ENCODE peak calls at places on chromosomes 4 and X, in ten cellular contexts. One of them, this sample, is unnamed.

GRCh38 chr4:38896940-38897339 is 29.3 kb downstream of the FAM114A1 start:
- DNase-seq in endodermal cell: no peak
- DNase-seq in non-pigmented ciliary epithelial cell: no peak
- DNase-seq in iris pigment epithelial cell: peak; percentile 36
- DNase-seq in endothelial cell: no peak
- DNase-seq in gastrocnemius medialis: no peak
- DNase-seq in KBM-7: no peak
- DNase-seq in MCF 10A: no peak
- DNase-seq in stimulated activated CD8-positive, alpha-beta memory T cell treated with anti-CD3 and anti-CD28 coated beads, Interleukin-7, amount 100 ng/mL, for 4 hours: no peak
- DNase-seq in NCI-H510A: no peak
- DNase-seq in this sample: no peak

GRCh38 chr4:766152-766515 is 59.8 kb downstream of the CPLX1 start:
- DNase-seq in endodermal cell: no peak
- DNase-seq in non-pigmented ciliary epithelial cell: no peak
- DNase-seq in iris pigment epithelial cell: peak; percentile 74
- DNase-seq in endothelial cell: no peak
- DNase-seq in gastrocnemius medialis: no peak
- DNase-seq in KBM-7: no peak
- DNase-seq in MCF 10A: peak; percentile 81
- DNase-seq in stimulated activated CD8-positive, alpha-beta memory T cell treated with anti-CD3 and anti-CD28 coated beads, Interleukin-7, amount 100 ng/mL, for 4 hours: no peak
- DNase-seq in NCI-H510A: no peak
- DNase-seq in this sample: no peak

GRCh38 chr4:127783971-127784519 is 1.9 kb downstream of the HSPA4L start:
- DNase-seq in endodermal cell: no peak
- DNase-seq in non-pigmented ciliary epithelial cell: no peak
- DNase-seq in iris pigment epithelial cell: no peak
- DNase-seq in endothelial cell: no peak
- DNase-seq in gastrocnemius medialis: no peak
- DNase-seq in KBM-7: peak; percentile 27
- DNase-seq in MCF 10A: peak; percentile 39
- DNase-seq in stimulated activated CD8-positive, alpha-beta memory T cell treated with anti-CD3 and anti-CD28 coated beads, Interleukin-7, amount 100 ng/mL, for 4 hours: no peak
- DNase-seq in NCI-H510A: no peak
- DNase-seq in this sample: no peak

GRCh38 chrX:100695302-100695701 is 36.6 kb downstream of the SYTL4 start:
- DNase-seq in endodermal cell: no peak
- DNase-seq in non-pigmented ciliary epithelial cell: no peak
- DNase-seq in iris pigment epithelial cell: no peak
- DNase-seq in endothelial cell: no peak
- DNase-seq in gastrocnemius medialis: no peak
- DNase-seq in KBM-7: no peak
- DNase-seq in MCF 10A: no peak
- DNase-seq in stimulated activated CD8-positive, alpha-beta memory T cell treated with anti-CD3 and anti-CD28 coated beads, Interleukin-7, amount 100 ng/mL, for 4 hours: no peak
- DNase-seq in NCI-H510A: no peak
- DNase-seq in this sample: no peak

GRCh38 chrX:65871671-65872311 is 168.1 kb downstream of the VSIG4 start:
- DNase-seq in endodermal cell: peak; percentile 84
- DNase-seq in non-pigmented ciliary epithelial cell: no peak
- DNase-seq in iris pigment epithelial cell: no peak
- DNase-seq in endothelial cell: peak; percentile 28
- DNase-seq in gastrocnemius medialis: no peak
- DNase-seq in KBM-7: peak; percentile 67
- DNase-seq in MCF 10A: peak; percentile 84
- DNase-seq in stimulated activated CD8-positive, alpha-beta memory T cell treated with anti-CD3 and anti-CD28 coated beads, Interleukin-7, amount 100 ng/mL, for 4 hours: no peak
- DNase-seq in NCI-H510A: no peak
- DNase-seq in this sample: no peak

GRCh38 chr4:143085224-143085623 is 99.5 kb upstream of the USP38 start:
- DNase-seq in endodermal cell: no peak
- DNase-seq in non-pigmented ciliary epithelial cell: no peak
- DNase-seq in iris pigment epithelial cell: peak; percentile 4
- DNase-seq in endothelial cell: no peak
- DNase-seq in gastrocnemius medialis: no peak
- DNase-seq in KBM-7: peak; percentile 5
- DNase-seq in MCF 10A: peak; percentile 17
- DNase-seq in stimulated activated CD8-positive, alpha-beta memory T cell treated with anti-CD3 and anti-CD28 coated beads, Interleukin-7, amount 100 ng/mL, for 4 hours: no peak
- DNase-seq in NCI-H510A: no peak
- DNase-seq in this sample: no peak

GRCh38 chrX:40085714-40086113 is 12.0 kb downstream of the BCOR start:
- DNase-seq in endodermal cell: peak; percentile 59
- DNase-seq in non-pigmented ciliary epithelial cell: no peak
- DNase-seq in iris pigment epithelial cell: no peak
- DNase-seq in endothelial cell: no peak
- DNase-seq in gastrocnemius medialis: no peak
- DNase-seq in KBM-7: no peak
- DNase-seq in MCF 10A: no peak
- DNase-seq in stimulated activated CD8-positive, alpha-beta memory T cell treated with anti-CD3 and anti-CD28 coated beads, Interleukin-7, amount 100 ng/mL, for 4 hours: no peak
- DNase-seq in NCI-H510A: no peak
- DNase-seq in this sample: no peak

GRCh38 chr4:14125375-14126129 is 498.0 kb upstream of the BOD1L1 start:
- DNase-seq in endodermal cell: no peak
- DNase-seq in non-pigmented ciliary epithelial cell: no peak
- DNase-seq in iris pigment epithelial cell: peak; percentile 5
- DNase-seq in endothelial cell: no peak
- DNase-seq in gastrocnemius medialis: no peak
- DNase-seq in KBM-7: peak; percentile 72
- DNase-seq in MCF 10A: no peak
- DNase-seq in stimulated activated CD8-positive, alpha-beta memory T cell treated with anti-CD3 and anti-CD28 coated beads, Interleukin-7, amount 100 ng/mL, for 4 hours: no peak
- DNase-seq in NCI-H510A: no peak
- DNase-seq in this sample: no peak

GRCh38 chr4:45741897-45742296 is 382.0 kb downstream of the GABRG1 start:
- DNase-seq in endodermal cell: no peak
- DNase-seq in non-pigmented ciliary epithelial cell: no peak
- DNase-seq in iris pigment epithelial cell: peak; percentile 1
- DNase-seq in endothelial cell: no peak
- DNase-seq in gastrocnemius medialis: no peak
- DNase-seq in KBM-7: no peak
- DNase-seq in MCF 10A: peak; percentile 16
- DNase-seq in stimulated activated CD8-positive, alpha-beta memory T cell treated with anti-CD3 and anti-CD28 coated beads, Interleukin-7, amount 100 ng/mL, for 4 hours: no peak
- DNase-seq in NCI-H510A: no peak
- DNase-seq in this sample: no peak

GRCh38 chr4:23876418-23877089 is 13.3 kb downstream of the PPARGC1A start:
- DNase-seq in endodermal cell: peak; percentile 63
- DNase-seq in non-pigmented ciliary epithelial cell: no peak
- DNase-seq in iris pigment epithelial cell: no peak
- DNase-seq in endothelial cell: no peak
- DNase-seq in gastrocnemius medialis: no peak
- DNase-seq in KBM-7: no peak
- DNase-seq in MCF 10A: no peak
- DNase-seq in stimulated activated CD8-positive, alpha-beta memory T cell treated with anti-CD3 and anti-CD28 coated beads, Interleukin-7, amount 100 ng/mL, for 4 hours: no peak
- DNase-seq in NCI-H510A: no peak
- DNase-seq in this sample: no peak

GRCh38 chrX:9316096-9316495 is 148.8 kb upstream of the TBL1X start:
- DNase-seq in endodermal cell: no peak
- DNase-seq in non-pigmented ciliary epithelial cell: no peak
- DNase-seq in iris pigment epithelial cell: no peak
- DNase-seq in endothelial cell: no peak
- DNase-seq in gastrocnemius medialis: no peak
- DNase-seq in KBM-7: peak; percentile 80
- DNase-seq in MCF 10A: no peak
- DNase-seq in stimulated activated CD8-positive, alpha-beta memory T cell treated with anti-CD3 and anti-CD28 coated beads, Interleukin-7, amount 100 ng/mL, for 4 hours: no peak
- DNase-seq in NCI-H510A: no peak
- DNase-seq in this sample: no peak